ENCODE peak calls at places on chromosomes 1 and 21, in four cellular contexts. E, V, Y and C are unnamed samples.

GRCh38 chr1:226738421-226738994 is 574 bp downstream of the ITPKB start:
- DNase-seq in E (no peak), V (peak; percentile 42), Y (no peak), C (no peak)

GRCh38 chr1:97160796-97161195 is 439.2 kb downstream of the PTBP2 start:
- DNase-seq in E (no peak), V (no peak), Y (no peak), C (no peak)

GRCh38 chr1:162397039-162397448 is 14.9 kb downstream of the SH2D1B start:
- DNase-seq in Y (no peak), E (peak; percentile 23), V (no peak), C (no peak)

GRCh38 chr1:110798691-110799256 is 74.2 kb upstream of the CD53 start:
- DNase-seq in Y (no peak), V (no peak), E (no peak), C (no peak)

GRCh38 chr1:211609120-211610024 is 30.4 kb upstream of the SLC30A1 start:
- DNase-seq in E (no peak), Y (no peak), V (no peak), C (no peak)

GRCh38 chr1:159817276-159818041 is 9.2 kb upstream of the SLAMF8 start:
- DNase-seq in E (no peak), Y (no peak), V (no peak), C (peak; percentile 24)

GRCh38 chr1:197980457-197980856 is 63.3 kb downstream of the LHX9 start:
- DNase-seq in E (no peak), V (no peak), Y (no peak), C (no peak)

GRCh38 chr1:53110370-53111072 is 31.9 kb downstream of the SLC1A7 start:
- DNase-seq in E (no peak), V (no peak), Y (peak; percentile 62), C (no peak)

GRCh38 chr21:46317710-46318463 is 5.8 kb downstream of the C21orf58 start:
- DNase-seq in V (no peak), E (no peak), Y (no peak), C (no peak)

GRCh38 chr1:225653463-225654276 is 747 bp upstream of the ENAH start:
- DNase-seq in V (no peak), E (peak; percentile 33), Y (peak; percentile 88), C (peak; percentile 43)

GRCh38 chr1:187718527-187718926 is 889.8 kb downstream of the PLA2G4A start:
- DNase-seq in V (no peak), Y (no peak), E (no peak), C (no peak)

GRCh38 chr1:46817814-46818213 is 19.0 kb downstream of the CYP4B1 start:
- DNase-seq in V (no peak), E (no peak), Y (no peak), C (no peak)

GRCh38 chr1:220962031-220962751 is 82.9 kb downstream of the HLX start:
- DNase-seq in E (peak; percentile 99), Y (no peak), V (no peak), C (peak; percentile 92)

GRCh38 chr1:97097404-97097925 is 375.9 kb downstream of the PTBP2 start:
- DNase-seq in Y (no peak), E (no peak), V (no peak), C (no peak)

GRCh38 chr1:7669559-7670208 is 101.4 kb upstream of the VAMP3 start:
- DNase-seq in Y (no peak), E (no peak), V (peak; percentile 68), C (no peak)

GRCh38 chr1:209335090-209335692 is 248.3 kb upstream of the CAMK1G start:
- DNase-seq in V (peak; percentile 14), E (no peak), Y (no peak), C (no peak)

GRCh38 chr1:61399192-61399591 is 316.8 kb downstream of the NFIA start:
- DNase-seq in V (no peak), Y (no peak), E (no peak), C (no peak)

GRCh38 chr1:100866041-100866900 is 28.4 kb downstream of the EXTL2 start:
- DNase-seq in E (no peak), V (no peak), Y (no peak), C (no peak)

GRCh38 chr1:3211996-3212395 is 143.0 kb downstream of the PRDM16 start:
- DNase-seq in Y (no peak), E (no peak), V (no peak), C (no peak)

GRCh38 chr1:29514361-29515187 is 278.3 kb downstream of the PTPRU start:
- DNase-seq in V (no peak), E (no peak), Y (no peak), C (no peak)

GRCh38 chr1:77394166-77394565 is 112.3 kb downstream of the AK5 start:
- DNase-seq in V (no peak), Y (no peak), E (no peak), C (peak; percentile 31)

GRCh38 chr21:45225041-45225740 is 62.5 kb downstream of the POFUT2 start:
- DNase-seq in V (no peak), E (no peak), Y (no peak), C (no peak)

GRCh38 chr21:32978346-32979270 is 47.1 kb upstream of the OLIG2 start:
- DNase-seq in Y (no peak), E (no peak), V (no peak), C (no peak)

GRCh38 chr1:192936313-192937018 is 122.7 kb downstream of the UCHL5 start:
- DNase-seq in E (no peak), Y (no peak), V (no peak), C (no peak)

GRCh38 chr1:245132771-245133170 is 22.0 kb upstream of the KIF26B start:
- DNase-seq in Y (no peak), V (no peak), E (no peak), C (no peak)

GRCh38 chr1:178037510-178038253 is 56.2 kb upstream of the RASAL2 start:
- DNase-seq in Y (peak; percentile 77), E (no peak), V (peak; percentile 68), C (peak; percentile 61)

GRCh38 chr1:223531742-223532341 is 133.7 kb downstream of the CAPN8 start:
- DNase-seq in Y (no peak), V (peak; percentile 46), E (no peak), C (peak; percentile 2)

GRCh38 chr1:116769561-116769977 is 15.3 kb downstream of the CD2 start:
- DNase-seq in E (peak; percentile 44), V (no peak), Y (no peak), C (no peak)

GRCh38 chr1:155136728-155137127 is 1.1 kb downstream of the SLC50A1 start:
- DNase-seq in E (no peak), Y (no peak), V (no peak), C (no peak)

GRCh38 chr1:118158918-118159317 is 26.1 kb downstream of the SPAG17 start:
- DNase-seq in E (peak; percentile 63), V (no peak), Y (no peak), C (peak; percentile 78)

GRCh38 chr1:19974822-19975416 is 4.5 kb downstream of the PLA2G2A start:
- DNase-seq in Y (no peak), E (peak; percentile 19), V (no peak), C (peak; percentile 47)

GRCh38 chr1:177306981-177307380 is 136.2 kb downstream of the BRINP2 start:
- DNase-seq in E (no peak), V (no peak), Y (no peak), C (no peak)